ENCODE peak calls at places on chromosomes 3 and 15, in eight cellular contexts. One of them, this sample, is unnamed.
A peak's percentile ranks its signal among the peaks of the same experiment; 100 is the strongest.

GRCh38 chr15:98889930-98890695 is 117.5 kb downstream of the PGPEP1L start:
- DNase-seq in RPMI8226: no peak
- DNase-seq in activated CD4-positive, alpha-beta T cell treated with anti-CD3 and anti-CD28 coated beads, Interleukin-2, amount 10 ng/mL, durations not matched to agents 7 days and 5 days: no peak
- DNase-seq in amniotic stem cell: no peak
- DNase-seq in cardiac fibroblast: peak; percentile 95
- DNase-seq in hippocampal formation: no peak
- DNase-seq in T-cell: no peak
- DNase-seq in fibroblast of the conjunctiva: no peak
- DNase-seq in this sample: peak; percentile 44

GRCh38 chr15:84968301-84968700 is 13.4 kb upstream of the PDE8A start:
- DNase-seq in RPMI8226: no peak
- DNase-seq in activated CD4-positive, alpha-beta T cell treated with anti-CD3 and anti-CD28 coated beads, Interleukin-2, amount 10 ng/mL, durations not matched to agents 7 days and 5 days: no peak
- DNase-seq in amniotic stem cell: no peak
- DNase-seq in cardiac fibroblast: no peak
- DNase-seq in hippocampal formation: no peak
- DNase-seq in T-cell: no peak
- DNase-seq in fibroblast of the conjunctiva: no peak
- DNase-seq in this sample: no peak

GRCh38 chr3:102536479-102536878 is 101.7 kb downstream of the ZPLD1 start:
- DNase-seq in RPMI8226: peak; percentile 34
- DNase-seq in activated CD4-positive, alpha-beta T cell treated with anti-CD3 and anti-CD28 coated beads, Interleukin-2, amount 10 ng/mL, durations not matched to agents 7 days and 5 days: no peak
- DNase-seq in amniotic stem cell: peak; percentile 12
- DNase-seq in cardiac fibroblast: peak; percentile 59
- DNase-seq in hippocampal formation: peak; percentile 64
- DNase-seq in T-cell: no peak
- DNase-seq in fibroblast of the conjunctiva: peak; percentile 17
- DNase-seq in this sample: peak; percentile 4

GRCh38 chr3:186241910-186242821 is 119.9 kb downstream of the DGKG start:
- DNase-seq in RPMI8226: peak; percentile 95
- DNase-seq in activated CD4-positive, alpha-beta T cell treated with anti-CD3 and anti-CD28 coated beads, Interleukin-2, amount 10 ng/mL, durations not matched to agents 7 days and 5 days: peak; percentile 60
- DNase-seq in amniotic stem cell: no peak
- DNase-seq in cardiac fibroblast: peak; percentile 90
- DNase-seq in hippocampal formation: peak; percentile 23
- DNase-seq in T-cell: no peak
- DNase-seq in fibroblast of the conjunctiva: no peak
- DNase-seq in this sample: no peak

GRCh38 chr3:59563966-59564365 is 514.1 kb upstream of the CFAP20DC start:
- DNase-seq in RPMI8226: no peak
- DNase-seq in activated CD4-positive, alpha-beta T cell treated with anti-CD3 and anti-CD28 coated beads, Interleukin-2, amount 10 ng/mL, durations not matched to agents 7 days and 5 days: no peak
- DNase-seq in amniotic stem cell: no peak
- DNase-seq in cardiac fibroblast: no peak
- DNase-seq in hippocampal formation: no peak
- DNase-seq in T-cell: no peak
- DNase-seq in fibroblast of the conjunctiva: no peak
- DNase-seq in this sample: no peak

GRCh38 chr3:148604270-148605085 is 93.2 kb upstream of the AGTR1 start:
- DNase-seq in RPMI8226: no peak
- DNase-seq in activated CD4-positive, alpha-beta T cell treated with anti-CD3 and anti-CD28 coated beads, Interleukin-2, amount 10 ng/mL, durations not matched to agents 7 days and 5 days: no peak
- DNase-seq in amniotic stem cell: no peak
- DNase-seq in cardiac fibroblast: peak; percentile 82
- DNase-seq in hippocampal formation: no peak
- DNase-seq in T-cell: no peak
- DNase-seq in fibroblast of the conjunctiva: no peak
- DNase-seq in this sample: no peak

GRCh38 chr3:98291332-98291957 is 9.1 kb downstream of the OR5H2 start:
- DNase-seq in RPMI8226: no peak
- DNase-seq in activated CD4-positive, alpha-beta T cell treated with anti-CD3 and anti-CD28 coated beads, Interleukin-2, amount 10 ng/mL, durations not matched to agents 7 days and 5 days: no peak
- DNase-seq in amniotic stem cell: no peak
- DNase-seq in cardiac fibroblast: no peak
- DNase-seq in hippocampal formation: no peak
- DNase-seq in T-cell: no peak
- DNase-seq in fibroblast of the conjunctiva: no peak
- DNase-seq in this sample: no peak

GRCh38 chr15:62564889-62565288 is 399.8 kb upstream of the C2CD4B start:
- DNase-seq in RPMI8226: no peak
- DNase-seq in activated CD4-positive, alpha-beta T cell treated with anti-CD3 and anti-CD28 coated beads, Interleukin-2, amount 10 ng/mL, durations not matched to agents 7 days and 5 days: no peak
- DNase-seq in amniotic stem cell: no peak
- DNase-seq in cardiac fibroblast: no peak
- DNase-seq in hippocampal formation: no peak
- DNase-seq in T-cell: no peak
- DNase-seq in fibroblast of the conjunctiva: no peak
- DNase-seq in this sample: no peak

GRCh38 chr3:76212679-76213078 is 427.3 kb upstream of the ZNF717 start:
- DNase-seq in RPMI8226: no peak
- DNase-seq in activated CD4-positive, alpha-beta T cell treated with anti-CD3 and anti-CD28 coated beads, Interleukin-2, amount 10 ng/mL, durations not matched to agents 7 days and 5 days: no peak
- DNase-seq in amniotic stem cell: no peak
- DNase-seq in cardiac fibroblast: no peak
- DNase-seq in hippocampal formation: no peak
- DNase-seq in T-cell: no peak
- DNase-seq in fibroblast of the conjunctiva: no peak
- DNase-seq in this sample: no peak

This sample was measured in AG04450.